ENCODE peak calls at places on chromosomes 11 and 22, in ten cellular contexts. One of them, this sample, is unnamed.

GRCh38 chr11:55956521-55956920 is 13.2 kb downstream of the OR10AG1 start:
- DNase-seq in ovary: no peak
- DNase-seq in A549: no peak
- DNase-seq in spleen: no peak
- DNase-seq in lower leg skin: no peak
- DNase-seq in NB4: no peak
- DNase-seq in IMR-90: no peak
- DNase-seq in body of pancreas: no peak
- DNase-seq in tibial nerve: no peak
- DNase-seq in upper lobe of left lung: no peak
- DNase-seq in this sample: no peak

GRCh38 chr11:106828976-106829375 is 189.3 kb downstream of the GUCY1A2 start:
- DNase-seq in tibial nerve: no peak
- DNase-seq in body of pancreas: no peak
- DNase-seq in NB4: no peak
- DNase-seq in IMR-90: no peak
- DNase-seq in A549: no peak
- DNase-seq in ovary: no peak
- DNase-seq in lower leg skin: no peak
- DNase-seq in spleen: no peak
- DNase-seq in upper lobe of left lung: no peak
- DNase-seq in this sample: no peak

GRCh38 chr11:35487532-35488078 is 37.8 kb downstream of the PAMR1 start:
- DNase-seq in IMR-90: peak
- DNase-seq in ovary: no peak
- DNase-seq in NB4: peak
- DNase-seq in tibial nerve: peak
- DNase-seq in spleen: no peak
- DNase-seq in lower leg skin: no peak
- DNase-seq in body of pancreas: peak
- DNase-seq in A549: peak
- DNase-seq in upper lobe of left lung: no peak
- DNase-seq in this sample: peak

GRCh38 chr11:19595840-19596751 is 116.5 kb upstream of the NAV2 start:
- DNase-seq in lower leg skin: peak
- DNase-seq in A549: peak
- DNase-seq in NB4: no peak
- DNase-seq in spleen: no peak
- DNase-seq in IMR-90: peak
- DNase-seq in ovary: no peak
- DNase-seq in upper lobe of left lung: peak
- DNase-seq in tibial nerve: no peak
- DNase-seq in body of pancreas: no peak
- DNase-seq in this sample: no peak

GRCh38 chr11:57480409-57481137 is 20.2 kb downstream of the RTN4RL2 start:
- DNase-seq in body of pancreas: peak
- DNase-seq in NB4: peak
- DNase-seq in spleen: peak
- DNase-seq in lower leg skin: peak
- DNase-seq in tibial nerve: peak
- DNase-seq in A549: peak
- DNase-seq in IMR-90: peak
- DNase-seq in upper lobe of left lung: peak
- DNase-seq in ovary: peak
- DNase-seq in this sample: peak

GRCh38 chr11:132876301-132877071 is 655.8 kb downstream of the OPCML start:
- DNase-seq in IMR-90: no peak
- DNase-seq in A549: peak
- DNase-seq in spleen: no peak
- DNase-seq in upper lobe of left lung: no peak
- DNase-seq in ovary: no peak
- DNase-seq in NB4: no peak
- DNase-seq in body of pancreas: no peak
- DNase-seq in tibial nerve: no peak
- DNase-seq in lower leg skin: no peak
- DNase-seq in this sample: no peak

GRCh38 chr11:128328955-128329551 is 258.3 kb downstream of the ETS1 start:
- DNase-seq in body of pancreas: no peak
- DNase-seq in lower leg skin: no peak
- DNase-seq in upper lobe of left lung: no peak
- DNase-seq in A549: no peak
- DNase-seq in tibial nerve: no peak
- DNase-seq in spleen: peak
- DNase-seq in ovary: no peak
- DNase-seq in NB4: no peak
- DNase-seq in IMR-90: no peak
- DNase-seq in this sample: no peak

GRCh38 chr11:133726576-133726975 is 118.7 kb downstream of the SPATA19 start:
- DNase-seq in A549: no peak
- DNase-seq in body of pancreas: no peak
- DNase-seq in upper lobe of left lung: no peak
- DNase-seq in lower leg skin: no peak
- DNase-seq in IMR-90: no peak
- DNase-seq in ovary: no peak
- DNase-seq in tibial nerve: no peak
- DNase-seq in NB4: no peak
- DNase-seq in spleen: no peak
- DNase-seq in this sample: no peak

GRCh38 chr11:64624869-64625481 is 34.0 kb downstream of the SLC22A12 start:
- DNase-seq in upper lobe of left lung: no peak
- DNase-seq in A549: no peak
- DNase-seq in ovary: no peak
- DNase-seq in NB4: peak
- DNase-seq in IMR-90: no peak
- DNase-seq in lower leg skin: no peak
- DNase-seq in spleen: no peak
- DNase-seq in body of pancreas: no peak
- DNase-seq in tibial nerve: no peak
- DNase-seq in this sample: no peak

GRCh38 chr22:46596032-46596441 is 24.1 kb upstream of the GRAMD4 start:
- DNase-seq in ovary: no peak
- DNase-seq in IMR-90: no peak
- DNase-seq in A549: no peak
- DNase-seq in upper lobe of left lung: no peak
- DNase-seq in NB4: no peak
- DNase-seq in tibial nerve: peak
- DNase-seq in lower leg skin: no peak
- DNase-seq in body of pancreas: peak
- DNase-seq in spleen: peak
- DNase-seq in this sample: no peak

GRCh38 chr11:132586801-132587200 is 945.5 kb downstream of the OPCML start:
- DNase-seq in A549: no peak
- DNase-seq in NB4: no peak
- DNase-seq in spleen: no peak
- DNase-seq in upper lobe of left lung: no peak
- DNase-seq in ovary: no peak
- DNase-seq in tibial nerve: no peak
- DNase-seq in body of pancreas: no peak
- DNase-seq in IMR-90: peak
- DNase-seq in lower leg skin: no peak
- DNase-seq in this sample: no peak

GRCh38 chr11:11839718-11840117 is 2.1 kb upstream of the USP47 start:
- DNase-seq in spleen: no peak
- DNase-seq in tibial nerve: no peak
- DNase-seq in ovary: no peak
- DNase-seq in upper lobe of left lung: no peak
- DNase-seq in body of pancreas: no peak
- DNase-seq in lower leg skin: no peak
- DNase-seq in NB4: no peak
- DNase-seq in IMR-90: no peak
- DNase-seq in A549: no peak
- DNase-seq in this sample: no peak

GRCh38 chr22:39559456-39560105 is 11.0 kb upstream of the CACNA1I start:
- DNase-seq in A549: no peak
- DNase-seq in NB4: peak
- DNase-seq in upper lobe of left lung: no peak
- DNase-seq in IMR-90: no peak
- DNase-seq in spleen: no peak
- DNase-seq in lower leg skin: no peak
- DNase-seq in ovary: no peak
- DNase-seq in tibial nerve: no peak
- DNase-seq in body of pancreas: no peak
- DNase-seq in this sample: peak

GRCh38 chr11:74043450-74043849 is 34.6 kb upstream of the UCP3 start:
- DNase-seq in A549: no peak
- DNase-seq in NB4: no peak
- DNase-seq in lower leg skin: no peak
- DNase-seq in tibial nerve: no peak
- DNase-seq in spleen: no peak
- DNase-seq in IMR-90: no peak
- DNase-seq in body of pancreas: no peak
- DNase-seq in ovary: no peak
- DNase-seq in upper lobe of left lung: no peak
- DNase-seq in this sample: no peak

GRCh38 chr22:30205281-30206115 is 41.1 kb downstream of the LIF start:
- DNase-seq in NB4: peak
- DNase-seq in IMR-90: peak
- DNase-seq in upper lobe of left lung: no peak
- DNase-seq in spleen: no peak
- DNase-seq in A549: peak
- DNase-seq in body of pancreas: no peak
- DNase-seq in tibial nerve: peak
- DNase-seq in ovary: peak
- DNase-seq in lower leg skin: peak
- DNase-seq in this sample: no peak

GRCh38 chr11:15884792-15885540 is 471.4 kb downstream of the SOX6 start:
- DNase-seq in body of pancreas: no peak
- DNase-seq in ovary: no peak
- DNase-seq in spleen: no peak
- DNase-seq in upper lobe of left lung: no peak
- DNase-seq in tibial nerve: no peak
- DNase-seq in NB4: no peak
- DNase-seq in A549: no peak
- DNase-seq in IMR-90: no peak
- DNase-seq in lower leg skin: no peak
- DNase-seq in this sample: no peak

GRCh38 chr11:100777118-100777517 is 90.0 kb downstream of the ARHGAP42 start:
- DNase-seq in IMR-90: no peak
- DNase-seq in NB4: no peak
- DNase-seq in lower leg skin: no peak
- DNase-seq in upper lobe of left lung: no peak
- DNase-seq in body of pancreas: no peak
- DNase-seq in tibial nerve: no peak
- DNase-seq in ovary: no peak
- DNase-seq in spleen: no peak
- DNase-seq in A549: peak
- DNase-seq in this sample: no peak

GRCh38 chr11:27635567-27636037 is 64.7 kb downstream of the BDNF start:
- DNase-seq in A549: no peak
- DNase-seq in spleen: no peak
- DNase-seq in lower leg skin: no peak
- DNase-seq in tibial nerve: no peak
- DNase-seq in body of pancreas: no peak
- DNase-seq in ovary: no peak
- DNase-seq in upper lobe of left lung: no peak
- DNase-seq in NB4: no peak
- DNase-seq in IMR-90: no peak
- DNase-seq in this sample: peak
- TF ChIP-seq POLR2A in A549: no peak
- TF ChIP-seq POLR2A in spleen: no peak
- TF ChIP-seq POLR2A in lower leg skin: no peak
- TF ChIP-seq POLR2A in tibial nerve: no peak
- TF ChIP-seq POLR2A in body of pancreas: no peak
- TF ChIP-seq POLR2A in ovary: no peak
- TF ChIP-seq POLR2A in upper lobe of left lung: no peak
- TF ChIP-seq POLR2A in NB4: no peak
- TF ChIP-seq POLR2A in IMR-90: no peak
- TF ChIP-seq POLR2A in this sample: no peak

GRCh38 chr11:44281151-44281550 is 28.8 kb downstream of the ALX4 start:
- DNase-seq in spleen: no peak
- DNase-seq in ovary: no peak
- DNase-seq in body of pancreas: no peak
- DNase-seq in lower leg skin: no peak
- DNase-seq in tibial nerve: no peak
- DNase-seq in A549: no peak
- DNase-seq in NB4: no peak
- DNase-seq in upper lobe of left lung: no peak
- DNase-seq in IMR-90: no peak
- DNase-seq in this sample: no peak
- TF ChIP-seq POLR2A in spleen: no peak
- TF ChIP-seq POLR2A in ovary: no peak
- TF ChIP-seq POLR2A in body of pancreas: no peak
- TF ChIP-seq POLR2A in lower leg skin: no peak
- TF ChIP-seq POLR2A in tibial nerve: no peak
- TF ChIP-seq POLR2A in A549: no peak
- TF ChIP-seq POLR2A in NB4: no peak
- TF ChIP-seq POLR2A in upper lobe of left lung: no peak
- TF ChIP-seq POLR2A in IMR-90: no peak
- TF ChIP-seq POLR2A in this sample: no peak

GRCh38 chr22:43923631-43924548 is at the start of gene PNPLA3:
- DNase-seq in ovary: peak
- DNase-seq in tibial nerve: peak
- DNase-seq in upper lobe of left lung: peak
- DNase-seq in lower leg skin: peak
- DNase-seq in spleen: peak
- DNase-seq in A549: peak
- DNase-seq in NB4: peak
- DNase-seq in body of pancreas: peak
- DNase-seq in IMR-90: peak
- DNase-seq in this sample: peak
- TF ChIP-seq POLR2A in ovary: no peak
- TF ChIP-seq POLR2A in tibial nerve: peak
- TF ChIP-seq POLR2A in upper lobe of left lung: no peak
- TF ChIP-seq POLR2A in lower leg skin: no peak
- TF ChIP-seq POLR2A in spleen: no peak
- TF ChIP-seq POLR2A in A549: peak
- TF ChIP-seq POLR2A in NB4: no peak
- TF ChIP-seq POLR2A in body of pancreas: peak
- TF ChIP-seq POLR2A in IMR-90: peak
- TF ChIP-seq POLR2A in this sample: no peak

GRCh38 chr11:7665473-7666291 is 7.6 kb downstream of the CYB5R2 start:
- DNase-seq in spleen: peak
- DNase-seq in tibial nerve: peak
- DNase-seq in ovary: peak
- DNase-seq in NB4: peak
- DNase-seq in A549: peak
- DNase-seq in body of pancreas: peak
- DNase-seq in upper lobe of left lung: peak
- DNase-seq in lower leg skin: peak
- DNase-seq in IMR-90: peak
- DNase-seq in this sample: peak

GRCh38 chr11:7668464-7668863 is 4.8 kb downstream of the CYB5R2 start:
- DNase-seq in tibial nerve: no peak
- DNase-seq in ovary: no peak
- DNase-seq in spleen: no peak
- DNase-seq in IMR-90: no peak
- DNase-seq in lower leg skin: no peak
- DNase-seq in A549: no peak
- DNase-seq in upper lobe of left lung: no peak
- DNase-seq in NB4: no peak
- DNase-seq in body of pancreas: no peak
- DNase-seq in this sample: no peak

GRCh38 chr11:7668911-7669310 is 4.4 kb downstream of the CYB5R2 start:
- DNase-seq in upper lobe of left lung: no peak
- DNase-seq in IMR-90: no peak
- DNase-seq in lower leg skin: no peak
- DNase-seq in spleen: no peak
- DNase-seq in ovary: no peak
- DNase-seq in NB4: no peak
- DNase-seq in A549: no peak
- DNase-seq in tibial nerve: no peak
- DNase-seq in body of pancreas: no peak
- DNase-seq in this sample: no peak

GRCh38 chr11:7666292-7666866 is 6.9 kb downstream of the CYB5R2 start:
- DNase-seq in A549: no peak
- DNase-seq in upper lobe of left lung: no peak
- DNase-seq in ovary: no peak
- DNase-seq in NB4: no peak
- DNase-seq in tibial nerve: no peak
- DNase-seq in body of pancreas: peak
- DNase-seq in lower leg skin: no peak
- DNase-seq in spleen: no peak
- DNase-seq in IMR-90: no peak
- DNase-seq in this sample: no peak

GRCh38 chr11:7667460-7667859 is 5.8 kb downstream of the CYB5R2 start:
- DNase-seq in IMR-90: peak
- DNase-seq in tibial nerve: no peak
- DNase-seq in body of pancreas: no peak
- DNase-seq in upper lobe of left lung: no peak
- DNase-seq in lower leg skin: no peak
- DNase-seq in A549: no peak
- DNase-seq in ovary: no peak
- DNase-seq in NB4: no peak
- DNase-seq in spleen: no peak
- DNase-seq in this sample: no peak
- TF ChIP-seq POLR2A in IMR-90: no peak
- TF ChIP-seq POLR2A in tibial nerve: no peak
- TF ChIP-seq POLR2A in body of pancreas: no peak
- TF ChIP-seq POLR2A in upper lobe of left lung: no peak
- TF ChIP-seq POLR2A in lower leg skin: no peak
- TF ChIP-seq POLR2A in A549: no peak
- TF ChIP-seq POLR2A in ovary: no peak
- TF ChIP-seq POLR2A in NB4: no peak
- TF ChIP-seq POLR2A in spleen: no peak
- TF ChIP-seq POLR2A in this sample: no peak